ENCODE peak calls at places on chromosomes 13 and 19, in ten cellular contexts. L is HCT116, J is GM23338, H is A549, E is hepatocyte, G is fibroblast of mammary gland, X is astrocyte of the spinal cord, I is body of pancreas, T is OCI-LY7, R is bronchial epithelial cell. S is an unnamed sample.

GRCh38 chr19:47032171-47032811 is 12.7 kb downstream of the NPAS1 start:
- DNase-seq in L (peak; percentile 32), J (peak; percentile 94), H (peak; percentile 67), E (peak; percentile 77), G (no peak), X (no peak), I (peak; percentile 70), T (peak; percentile 69), R (peak; percentile 40), S (peak; percentile 69)

GRCh38 chr19:1967087-1967608 is 26.2 kb downstream of the CSNK1G2 start:
- DNase-seq in L (no peak), J (no peak), H (no peak), E (no peak), G (no peak), X (no peak), I (no peak), T (no peak), R (no peak), S (no peak)

GRCh38 chr13:59771272-59771671 is 392.5 kb downstream of the DIAPH3 start:
- DNase-seq in L (no peak), J (peak; percentile 43), H (no peak), E (peak; percentile 12), G (peak; percentile 52), X (peak; percentile 33), I (no peak), T (no peak), R (no peak), S (peak; percentile 31)

GRCh38 chr19:22733691-22734090 is 50.3 kb downstream of the ZNF99 start:
- DNase-seq in L (no peak), J (no peak), H (no peak), E (no peak), G (no peak), X (no peak), I (no peak), T (no peak), R (no peak), S (no peak)

GRCh38 chr19:46357846-46358583 is 11.1 kb downstream of the PPP5C start:
- DNase-seq in L (no peak), J (no peak), H (no peak), E (no peak), G (peak; percentile 51), X (no peak), I (no peak), T (no peak), R (no peak), S (no peak)

GRCh38 chr13:45185286-45185685 is 15.6 kb downstream of the KCTD4 start:
- DNase-seq in L (no peak), J (no peak), H (no peak), E (no peak), G (no peak), X (no peak), I (no peak), T (no peak), R (no peak), S (no peak)

GRCh38 chr19:16678498-16678897 is 17.6 kb downstream of the TMEM38A start:
- DNase-seq in L (no peak), J (no peak), H (no peak), E (no peak), G (no peak), X (no peak), I (no peak), T (no peak), R (peak; percentile 41), S (peak; percentile 47)

GRCh38 chr13:41402695-41403511 is 54.4 kb upstream of the RGCC start:
- DNase-seq in L (no peak), J (peak; percentile 56), H (peak; percentile 1), E (no peak), G (no peak), X (no peak), I (no peak), T (no peak), R (peak; percentile 33), S (peak; percentile 24)

GRCh38 chr13:28012383-28012782 is 23.9 kb upstream of the URAD start:
- DNase-seq in L (no peak), J (no peak), H (peak; percentile 9), E (no peak), G (no peak), X (no peak), I (no peak), T (no peak), R (peak; percentile 47), S (peak; percentile 58)

GRCh38 chr13:94914829-94915228 is 202.5 kb upstream of the SOX21 start:
- DNase-seq in L (no peak), J (no peak), H (no peak), E (no peak), G (peak; percentile 14), X (no peak), I (no peak), T (no peak), R (no peak), S (no peak)

GRCh38 chr13:20363604-20364003 is 131.5 kb upstream of the GJB6 start:
- DNase-seq in L (no peak), J (no peak), H (no peak), E (no peak), G (peak; percentile 14), X (peak; percentile 41), I (no peak), T (no peak), R (no peak), S (no peak)

GRCh38 chr13:114118086-114118762 is 14.2 kb downstream of the RASA3 start:
- DNase-seq in L (no peak), J (no peak), H (peak; percentile 56), E (no peak), G (no peak), X (no peak), I (no peak), T (no peak), R (no peak), S (no peak)

GRCh38 chr19:39533003-39533512 is 406 bp upstream of the EID2B start:
- DNase-seq in L (no peak), J (no peak), H (no peak), E (no peak), G (no peak), X (no peak), I (no peak), T (no peak), R (no peak), S (no peak)
- TF ChIP-seq CTCF in L (no peak), J (no peak), H (no peak), E (no peak), G (no peak), X (no peak), I (no peak), T (peak; percentile 29), R (no peak), S (no peak)

GRCh38 chr19:19537321-19538048 is 580 bp upstream of the CILP2 start:
- DNase-seq in L (no peak), J (peak; percentile 64), H (no peak), E (no peak), G (no peak), X (no peak), I (peak; percentile 31), T (no peak), R (no peak), S (no peak)
- H3K4me3 ChIP-seq in L (peak overlapping the region; percentile 59), J (peak overlapping the region; percentile 76), H (no peak overlapping the region), E (no peak overlapping the region), G (no peak overlapping the region), X (no peak overlapping the region), I (no peak overlapping the region), T (no peak overlapping the region), R (no peak overlapping the region), S (no peak overlapping the region)

GRCh38 chr13:33026489-33027152 is 10.4 kb downstream of the KL start:
- DNase-seq in L (no peak), J (peak; percentile 7), H (no peak), E (no peak), G (no peak), X (no peak), I (no peak), T (no peak), R (no peak), S (no peak)
- TF ChIP-seq CTCF in L (no peak), J (no peak), H (no peak), E (no peak), G (no peak), X (no peak), I (no peak), T (no peak), R (no peak), S (no peak)

GRCh38 chr13:98267080-98267912 is 90.2 kb upstream of the RNF113B start:
- DNase-seq in L (no peak), J (no peak), H (no peak), E (peak; percentile 74), G (peak; percentile 35), X (peak; percentile 79), I (peak; percentile 50), T (no peak), R (no peak), S (peak; percentile 47)
- H3K4me3 ChIP-seq in L (no peak overlapping the region), J (no peak overlapping the region), H (no peak overlapping the region), E (no peak overlapping the region), G (no peak overlapping the region), X (peak overlapping the region; percentile 1), I (no peak overlapping the region), T (no peak overlapping the region), R (no peak overlapping the region), S (no peak overlapping the region)

S was measured in epithelial cell of esophagus.